ENCODE peak calls at places on chromosome 6, in six cellular contexts. U is small intestine; C is foreskin fibroblast; V is naive thymus-derived CD8-positive, alpha-beta T cell; M is effector CD4-positive, alpha-beta T cell; Z is SHP77. D is an unnamed sample.

GRCh38 chr6:5553767-5554166 is 292.5 kb downstream of the FARS2 start:
- DNase-seq in U (no peak), C (no peak), V (no peak), M (no peak), Z (no peak), D (no peak)

GRCh38 chr6:147974376-147974775 is 368.3 kb upstream of the SASH1 start:
- DNase-seq in U (no peak), C (peak), V (no peak), M (no peak), Z (peak), D (no peak)

GRCh38 chr6:11785449-11785951 is 6.9 kb upstream of the ADTRP start:
- DNase-seq in U (peak), C (no peak), V (no peak), M (no peak), Z (no peak), D (no peak)

GRCh38 chr6:36727491-36728021 is 29.9 kb downstream of the RAB44 start:
- DNase-seq in U (peak), C (no peak), V (no peak), M (no peak), Z (no peak), D (no peak)

GRCh38 chr6:153790048-153790447 is 249.0 kb upstream of the OPRM1 start:
- DNase-seq in U (peak), C (peak), V (no peak), M (no peak), Z (no peak), D (no peak)

GRCh38 chr6:131062245-131063027 is 609 bp downstream of the EPB41L2 start:
- DNase-seq in U (peak), C (no peak), V (peak), M (no peak), Z (no peak), D (peak)

GRCh38 chr6:170032197-170032596 is 258.7 kb downstream of the DLL1 start:
- DNase-seq in U (no peak), C (no peak), V (no peak), M (no peak), Z (no peak), D (no peak)

GRCh38 chr6:28480253-28480932 is 35.2 kb downstream of the GPX6 start:
- DNase-seq in U (no peak), C (no peak), V (no peak), M (no peak), Z (no peak), D (no peak)

GRCh38 chr6:31970604-31971271 is 1.2 kb downstream of the DXO start:
- DNase-seq in U (no peak), C (no peak), V (no peak), M (no peak), Z (peak), D (no peak)

D was measured in head of caudate nucleus.